ENCODE peak calls at places on chromosomes 2 and 18, in ten cellular contexts. One of them, this sample, is unnamed.

GRCh38 chr2:217890445-217890844 is 112.3 kb downstream of the TNS1 start:
- DNase-seq in Peyer's patch: no peak
- DNase-seq in fibroblast of mammary gland: peak; percentile 94
- DNase-seq in RWPE2: no peak
- DNase-seq in endodermal cell: no peak
- DNase-seq in adrenal gland: peak; percentile 88
- DNase-seq in naive thymus-derived CD4-positive, alpha-beta T cell: no peak
- DNase-seq in adipocyte: peak; percentile 50
- DNase-seq in cardiac muscle cell: peak; percentile 44
- DNase-seq in right cardiac atrium: peak; percentile 71
- DNase-seq in this sample: no peak

GRCh38 chr2:231683292-231683898 is 24.9 kb upstream of the PTMA start:
- DNase-seq in Peyer's patch: no peak
- DNase-seq in fibroblast of mammary gland: no peak
- DNase-seq in RWPE2: no peak
- DNase-seq in endodermal cell: no peak
- DNase-seq in adrenal gland: no peak
- DNase-seq in naive thymus-derived CD4-positive, alpha-beta T cell: no peak
- DNase-seq in adipocyte: no peak
- DNase-seq in cardiac muscle cell: no peak
- DNase-seq in right cardiac atrium: no peak
- DNase-seq in this sample: no peak

GRCh38 chr2:74278176-74278575 is 65.0 kb downstream of the SLC4A5 start:
- DNase-seq in Peyer's patch: no peak
- DNase-seq in fibroblast of mammary gland: no peak
- DNase-seq in RWPE2: no peak
- DNase-seq in endodermal cell: no peak
- DNase-seq in adrenal gland: no peak
- DNase-seq in naive thymus-derived CD4-positive, alpha-beta T cell: no peak
- DNase-seq in adipocyte: no peak
- DNase-seq in cardiac muscle cell: no peak
- DNase-seq in right cardiac atrium: no peak
- DNase-seq in this sample: no peak

GRCh38 chr2:40716879-40717278 is 265.0 kb upstream of the SLC8A1 start:
- DNase-seq in Peyer's patch: no peak
- DNase-seq in fibroblast of mammary gland: peak; percentile 91
- DNase-seq in RWPE2: peak; percentile 88
- DNase-seq in endodermal cell: no peak
- DNase-seq in adrenal gland: no peak
- DNase-seq in naive thymus-derived CD4-positive, alpha-beta T cell: no peak
- DNase-seq in adipocyte: peak; percentile 83
- DNase-seq in cardiac muscle cell: no peak
- DNase-seq in right cardiac atrium: peak; percentile 11
- DNase-seq in this sample: no peak

GRCh38 chr2:97673915-97674283 is 4.4 kb downstream of the C2orf92 start:
- DNase-seq in Peyer's patch: no peak
- DNase-seq in fibroblast of mammary gland: no peak
- DNase-seq in RWPE2: no peak
- DNase-seq in endodermal cell: no peak
- DNase-seq in adrenal gland: no peak
- DNase-seq in naive thymus-derived CD4-positive, alpha-beta T cell: no peak
- DNase-seq in adipocyte: no peak
- DNase-seq in cardiac muscle cell: no peak
- DNase-seq in right cardiac atrium: no peak
- DNase-seq in this sample: no peak

GRCh38 chr2:217482343-217482742 is 520.5 kb downstream of the TNS1 start:
- DNase-seq in Peyer's patch: no peak
- DNase-seq in fibroblast of mammary gland: no peak
- DNase-seq in RWPE2: no peak
- DNase-seq in endodermal cell: no peak
- DNase-seq in adrenal gland: no peak
- DNase-seq in naive thymus-derived CD4-positive, alpha-beta T cell: no peak
- DNase-seq in adipocyte: peak; percentile 81
- DNase-seq in cardiac muscle cell: no peak
- DNase-seq in right cardiac atrium: no peak
- DNase-seq in this sample: no peak

GRCh38 chr18:74234326-74235171 is 57.2 kb downstream of the CYB5A start:
- DNase-seq in Peyer's patch: no peak
- DNase-seq in fibroblast of mammary gland: peak; percentile 97
- DNase-seq in RWPE2: no peak
- DNase-seq in endodermal cell: no peak
- DNase-seq in adrenal gland: peak; percentile 67
- DNase-seq in naive thymus-derived CD4-positive, alpha-beta T cell: no peak
- DNase-seq in adipocyte: peak; percentile 80
- DNase-seq in cardiac muscle cell: peak; percentile 7
- DNase-seq in right cardiac atrium: peak; percentile 36
- DNase-seq in this sample: no peak

GRCh38 chr2:236584521-236585384 is 15.1 kb downstream of the ACKR3 start:
- DNase-seq in Peyer's patch: no peak
- DNase-seq in fibroblast of mammary gland: no peak
- DNase-seq in RWPE2: no peak
- DNase-seq in endodermal cell: no peak
- DNase-seq in adrenal gland: no peak
- DNase-seq in naive thymus-derived CD4-positive, alpha-beta T cell: no peak
- DNase-seq in adipocyte: peak; percentile 12
- DNase-seq in cardiac muscle cell: no peak
- DNase-seq in right cardiac atrium: no peak
- DNase-seq in this sample: no peak

GRCh38 chr2:191991442-191991841 is 144.6 kb upstream of the CAVIN2 start:
- DNase-seq in Peyer's patch: no peak
- DNase-seq in fibroblast of mammary gland: no peak
- DNase-seq in RWPE2: no peak
- DNase-seq in endodermal cell: no peak
- DNase-seq in adrenal gland: no peak
- DNase-seq in naive thymus-derived CD4-positive, alpha-beta T cell: no peak
- DNase-seq in adipocyte: no peak
- DNase-seq in cardiac muscle cell: no peak
- DNase-seq in right cardiac atrium: no peak
- DNase-seq in this sample: no peak

GRCh38 chr2:126657636-126658315 is 1.8 kb downstream of the GYPC start:
- DNase-seq in Peyer's patch: peak; percentile 84
- DNase-seq in fibroblast of mammary gland: peak; percentile 99
- DNase-seq in RWPE2: no peak
- DNase-seq in endodermal cell: peak; percentile 88
- DNase-seq in adrenal gland: peak; percentile 96
- DNase-seq in naive thymus-derived CD4-positive, alpha-beta T cell: peak; percentile 70
- DNase-seq in adipocyte: peak; percentile 97
- DNase-seq in cardiac muscle cell: peak; percentile 76
- DNase-seq in right cardiac atrium: peak; percentile 87
- DNase-seq in this sample: peak; percentile 96

GRCh38 chr2:126656311-126657145 is 570 bp downstream of the GYPC start:
- DNase-seq in Peyer's patch: no peak
- DNase-seq in fibroblast of mammary gland: peak; percentile 39
- DNase-seq in RWPE2: no peak
- DNase-seq in endodermal cell: peak; percentile 88
- DNase-seq in adrenal gland: peak; percentile 39
- DNase-seq in naive thymus-derived CD4-positive, alpha-beta T cell: peak; percentile 44
- DNase-seq in adipocyte: peak; percentile 75
- DNase-seq in cardiac muscle cell: peak; percentile 56
- DNase-seq in right cardiac atrium: peak; percentile 53
- DNase-seq in this sample: peak; percentile 87

GRCh38 chr2:126655066-126655465 is 892 bp upstream of the GYPC start:
- DNase-seq in Peyer's patch: no peak
- DNase-seq in fibroblast of mammary gland: peak; percentile 6
- DNase-seq in RWPE2: no peak
- DNase-seq in endodermal cell: no peak
- DNase-seq in adrenal gland: no peak
- DNase-seq in naive thymus-derived CD4-positive, alpha-beta T cell: no peak
- DNase-seq in adipocyte: no peak
- DNase-seq in cardiac muscle cell: no peak
- DNase-seq in right cardiac atrium: no peak
- DNase-seq in this sample: no peak

GRCh38 chr2:126657146-126657635 is 1.2 kb downstream of the GYPC start:
- DNase-seq in Peyer's patch: peak; percentile 67
- DNase-seq in fibroblast of mammary gland: peak; percentile 96
- DNase-seq in RWPE2: no peak
- DNase-seq in endodermal cell: peak; percentile 72
- DNase-seq in adrenal gland: peak; percentile 56
- DNase-seq in naive thymus-derived CD4-positive, alpha-beta T cell: peak; percentile 77
- DNase-seq in adipocyte: peak; percentile 86
- DNase-seq in cardiac muscle cell: no peak
- DNase-seq in right cardiac atrium: peak; percentile 51
- DNase-seq in this sample: peak; percentile 87

GRCh38 chr2:126655500-126656310 is at the start of gene GYPC:
- DNase-seq in Peyer's patch: peak; percentile 65
- DNase-seq in fibroblast of mammary gland: peak; percentile 78
- DNase-seq in RWPE2: no peak
- DNase-seq in endodermal cell: peak; percentile 89
- DNase-seq in adrenal gland: peak; percentile 87
- DNase-seq in naive thymus-derived CD4-positive, alpha-beta T cell: peak; percentile 56
- DNase-seq in adipocyte: peak; percentile 89
- DNase-seq in cardiac muscle cell: peak; percentile 60
- DNase-seq in right cardiac atrium: peak; percentile 88
- DNase-seq in this sample: peak; percentile 96
- H3K4me3 ChIP-seq in Peyer's patch: peak within 1 kb of the TSS; percentile 66
- H3K4me3 ChIP-seq in fibroblast of mammary gland: peak within 1 kb of the TSS; percentile 76
- H3K4me3 ChIP-seq in RWPE2: no peak within 1 kb of the TSS
- H3K4me3 ChIP-seq in endodermal cell: peak within 1 kb of the TSS; percentile 75
- H3K4me3 ChIP-seq in adrenal gland: peak within 1 kb of the TSS; percentile 73
- H3K4me3 ChIP-seq in naive thymus-derived CD4-positive, alpha-beta T cell: peak within 1 kb of the TSS; percentile 99
- H3K4me3 ChIP-seq in adipocyte: peak within 1 kb of the TSS; percentile 92
- H3K4me3 ChIP-seq in cardiac muscle cell: peak within 1 kb of the TSS; percentile 43
- H3K4me3 ChIP-seq in right cardiac atrium: peak within 1 kb of the TSS; percentile 89
- H3K4me3 ChIP-seq in this sample: peak within 1 kb of the TSS; percentile 76

GRCh38 chr2:144459937-144460336 is 60.0 kb downstream of the ZEB2 start:
- DNase-seq in Peyer's patch: no peak
- DNase-seq in fibroblast of mammary gland: peak; percentile 75
- DNase-seq in RWPE2: no peak
- DNase-seq in endodermal cell: no peak
- DNase-seq in adrenal gland: peak; percentile 68
- DNase-seq in naive thymus-derived CD4-positive, alpha-beta T cell: no peak
- DNase-seq in adipocyte: no peak
- DNase-seq in cardiac muscle cell: no peak
- DNase-seq in right cardiac atrium: peak; percentile 47
- DNase-seq in this sample: no peak
- H3K4me3 ChIP-seq in Peyer's patch: no peak overlapping the region
- H3K4me3 ChIP-seq in fibroblast of mammary gland: no peak overlapping the region
- H3K4me3 ChIP-seq in RWPE2: no peak overlapping the region
- H3K4me3 ChIP-seq in endodermal cell: no peak overlapping the region
- H3K4me3 ChIP-seq in adrenal gland: no peak overlapping the region
- H3K4me3 ChIP-seq in naive thymus-derived CD4-positive, alpha-beta T cell: no peak overlapping the region
- H3K4me3 ChIP-seq in adipocyte: no peak overlapping the region
- H3K4me3 ChIP-seq in cardiac muscle cell: no peak overlapping the region
- H3K4me3 ChIP-seq in right cardiac atrium: no peak overlapping the region
- H3K4me3 ChIP-seq in this sample: no peak overlapping the region

GRCh38 chr18:79917351-79918088 is 33.9 kb downstream of the SLC66A2 start:
- DNase-seq in Peyer's patch: no peak
- DNase-seq in fibroblast of mammary gland: no peak
- DNase-seq in RWPE2: peak; percentile 52
- DNase-seq in endodermal cell: peak; percentile 16
- DNase-seq in adrenal gland: no peak
- DNase-seq in naive thymus-derived CD4-positive, alpha-beta T cell: no peak
- DNase-seq in adipocyte: no peak
- DNase-seq in cardiac muscle cell: no peak
- DNase-seq in right cardiac atrium: peak; percentile 9
- DNase-seq in this sample: peak; percentile 61

GRCh38 chr18:79916546-79917350 is 34.7 kb downstream of the SLC66A2 start:
- DNase-seq in Peyer's patch: no peak
- DNase-seq in fibroblast of mammary gland: no peak
- DNase-seq in RWPE2: no peak
- DNase-seq in endodermal cell: peak; percentile 32
- DNase-seq in adrenal gland: no peak
- DNase-seq in naive thymus-derived CD4-positive, alpha-beta T cell: no peak
- DNase-seq in adipocyte: no peak
- DNase-seq in cardiac muscle cell: no peak
- DNase-seq in right cardiac atrium: peak; percentile 9
- DNase-seq in this sample: peak; percentile 46

GRCh38 chr18:79918089-79919011 is 33.1 kb downstream of the SLC66A2 start:
- DNase-seq in Peyer's patch: no peak
- DNase-seq in fibroblast of mammary gland: no peak
- DNase-seq in RWPE2: peak; percentile 52
- DNase-seq in endodermal cell: peak; percentile 22
- DNase-seq in adrenal gland: no peak
- DNase-seq in naive thymus-derived CD4-positive, alpha-beta T cell: no peak
- DNase-seq in adipocyte: no peak
- DNase-seq in cardiac muscle cell: no peak
- DNase-seq in right cardiac atrium: peak; percentile 11
- DNase-seq in this sample: peak; percentile 71

GRCh38 chr18:79916128-79916494 is 35.3 kb downstream of the SLC66A2 start:
- DNase-seq in Peyer's patch: no peak
- DNase-seq in fibroblast of mammary gland: no peak
- DNase-seq in RWPE2: no peak
- DNase-seq in endodermal cell: no peak
- DNase-seq in adrenal gland: no peak
- DNase-seq in naive thymus-derived CD4-positive, alpha-beta T cell: no peak
- DNase-seq in adipocyte: no peak
- DNase-seq in cardiac muscle cell: no peak
- DNase-seq in right cardiac atrium: no peak
- DNase-seq in this sample: peak; percentile 61

GRCh38 chr18:79919089-79919488 is 32.4 kb downstream of the SLC66A2 start:
- DNase-seq in Peyer's patch: no peak
- DNase-seq in fibroblast of mammary gland: no peak
- DNase-seq in RWPE2: no peak
- DNase-seq in endodermal cell: peak; percentile 27
- DNase-seq in adrenal gland: no peak
- DNase-seq in naive thymus-derived CD4-positive, alpha-beta T cell: no peak
- DNase-seq in adipocyte: no peak
- DNase-seq in cardiac muscle cell: no peak
- DNase-seq in right cardiac atrium: peak; percentile 9
- DNase-seq in this sample: peak; percentile 53
- H3K4me3 ChIP-seq in Peyer's patch: no peak overlapping the region
- H3K4me3 ChIP-seq in fibroblast of mammary gland: no peak overlapping the region
- H3K4me3 ChIP-seq in RWPE2: no peak overlapping the region
- H3K4me3 ChIP-seq in endodermal cell: no peak overlapping the region
- H3K4me3 ChIP-seq in adrenal gland: no peak overlapping the region
- H3K4me3 ChIP-seq in naive thymus-derived CD4-positive, alpha-beta T cell: no peak overlapping the region
- H3K4me3 ChIP-seq in adipocyte: no peak overlapping the region
- H3K4me3 ChIP-seq in cardiac muscle cell: no peak overlapping the region
- H3K4me3 ChIP-seq in right cardiac atrium: no peak overlapping the region
- H3K4me3 ChIP-seq in this sample: no peak overlapping the region

GRCh38 chr2:61435291-61435690 is 35.6 kb downstream of the USP34 start:
- DNase-seq in Peyer's patch: no peak
- DNase-seq in fibroblast of mammary gland: no peak
- DNase-seq in RWPE2: no peak
- DNase-seq in endodermal cell: no peak
- DNase-seq in adrenal gland: no peak
- DNase-seq in naive thymus-derived CD4-positive, alpha-beta T cell: no peak
- DNase-seq in adipocyte: no peak
- DNase-seq in cardiac muscle cell: no peak
- DNase-seq in right cardiac atrium: no peak
- DNase-seq in this sample: no peak

GRCh38 chr2:61434314-61434713 is 36.6 kb downstream of the USP34 start:
- DNase-seq in Peyer's patch: no peak
- DNase-seq in fibroblast of mammary gland: peak; percentile 23
- DNase-seq in RWPE2: no peak
- DNase-seq in endodermal cell: no peak
- DNase-seq in adrenal gland: peak; percentile 61
- DNase-seq in naive thymus-derived CD4-positive, alpha-beta T cell: no peak
- DNase-seq in adipocyte: no peak
- DNase-seq in cardiac muscle cell: no peak
- DNase-seq in right cardiac atrium: no peak
- DNase-seq in this sample: no peak

GRCh38 chr2:61432990-61433389 is 37.9 kb downstream of the USP34 start:
- DNase-seq in Peyer's patch: no peak
- DNase-seq in fibroblast of mammary gland: no peak
- DNase-seq in RWPE2: no peak
- DNase-seq in endodermal cell: no peak
- DNase-seq in adrenal gland: no peak
- DNase-seq in naive thymus-derived CD4-positive, alpha-beta T cell: no peak
- DNase-seq in adipocyte: no peak
- DNase-seq in cardiac muscle cell: no peak
- DNase-seq in right cardiac atrium: no peak
- DNase-seq in this sample: no peak

GRCh38 chr2:61431345-61431744 is 39.5 kb downstream of the USP34 start:
- DNase-seq in Peyer's patch: no peak
- DNase-seq in fibroblast of mammary gland: no peak
- DNase-seq in RWPE2: no peak
- DNase-seq in endodermal cell: no peak
- DNase-seq in adrenal gland: no peak
- DNase-seq in naive thymus-derived CD4-positive, alpha-beta T cell: no peak
- DNase-seq in adipocyte: no peak
- DNase-seq in cardiac muscle cell: no peak
- DNase-seq in right cardiac atrium: no peak
- DNase-seq in this sample: no peak

GRCh38 chr2:61433606-61434005 is 37.3 kb downstream of the USP34 start:
- DNase-seq in Peyer's patch: no peak
- DNase-seq in fibroblast of mammary gland: no peak
- DNase-seq in RWPE2: no peak
- DNase-seq in endodermal cell: no peak
- DNase-seq in adrenal gland: no peak
- DNase-seq in naive thymus-derived CD4-positive, alpha-beta T cell: no peak
- DNase-seq in adipocyte: no peak
- DNase-seq in cardiac muscle cell: peak; percentile 28
- DNase-seq in right cardiac atrium: no peak
- DNase-seq in this sample: no peak
- H3K4me3 ChIP-seq in Peyer's patch: no peak overlapping the region
- H3K4me3 ChIP-seq in fibroblast of mammary gland: no peak overlapping the region
- H3K4me3 ChIP-seq in RWPE2: no peak overlapping the region
- H3K4me3 ChIP-seq in endodermal cell: no peak overlapping the region
- H3K4me3 ChIP-seq in adrenal gland: no peak overlapping the region
- H3K4me3 ChIP-seq in naive thymus-derived CD4-positive, alpha-beta T cell: no peak overlapping the region
- H3K4me3 ChIP-seq in adipocyte: no peak overlapping the region
- H3K4me3 ChIP-seq in cardiac muscle cell: no peak overlapping the region
- H3K4me3 ChIP-seq in right cardiac atrium: no peak overlapping the region
- H3K4me3 ChIP-seq in this sample: no peak overlapping the region

This sample was measured in kidney.